ENCODE peak calls at places on chromosomes 3 and 15, in eight cellular contexts. N is psoas muscle; Q is hepatocyte; Z is WERI-Rb-1; X is HepG2; J is WTC11; F is CD4-positive, alpha-beta T cell; D is dorsolateral prefrontal cortex. A is an unnamed sample.

GRCh38 chr15:61839541-61839940 is 220.7 kb downstream of the VPS13C start:
- DNase-seq in N (no peak), Q (no peak), Z (no peak), X (no peak), J (no peak), F (no peak), D (no peak), A (no peak)

GRCh38 chr15:92142242-92143232 is 251.1 kb upstream of the ST8SIA2 start:
- DNase-seq in N (no peak), Q (no peak), Z (no peak), X (no peak), J (no peak), F (no peak), D (no peak), A (no peak)

GRCh38 chr3:195129644-195130492 is 141.1 kb downstream of the XXYLT1 start:
- DNase-seq in N (no peak), Q (no peak), Z (no peak), X (no peak), J (no peak), F (no peak), D (no peak), A (no peak)

GRCh38 chr15:89492111-89492641 is 4.2 kb downstream of the RHCG start:
- DNase-seq in N (no peak), Q (no peak), Z (peak; percentile 63), X (no peak), J (peak; percentile 82), F (no peak), D (no peak), A (peak; percentile 53)

GRCh38 chr3:142165194-142165593 is 15.8 kb upstream of the TFDP2 start:
- DNase-seq in N (no peak), Q (no peak), Z (no peak), X (no peak), J (no peak), F (no peak), D (no peak), A (no peak)

GRCh38 chr15:41607033-41607432 is 48.0 kb downstream of the TYRO3 start:
- DNase-seq in N (no peak), Q (peak; percentile 17), Z (no peak), X (no peak), J (no peak), F (no peak), D (no peak), A (no peak)

GRCh38 chr15:96838088-96838487 is 507.6 kb downstream of the NR2F2 start:
- DNase-seq in N (no peak), Q (no peak), Z (no peak), X (no peak), J (no peak), F (no peak), D (no peak), A (no peak)

GRCh38 chr3:4547799-4548198 is 54.7 kb downstream of the ITPR1 start:
- DNase-seq in N (no peak), Q (no peak), Z (no peak), X (no peak), J (no peak), F (no peak), D (no peak), A (no peak)

GRCh38 chr3:17372811-17373210 is 369.6 kb downstream of the TBC1D5 start:
- DNase-seq in N (no peak), Q (no peak), Z (no peak), X (peak; percentile 3), J (no peak), F (no peak), D (no peak), A (no peak)

GRCh38 chr15:56871867-56872266 is 46.6 kb upstream of the TCF12 start:
- DNase-seq in N (no peak), Q (no peak), Z (no peak), X (no peak), J (no peak), F (no peak), D (no peak), A (no peak)

GRCh38 chr15:39624806-39625205 is 43.9 kb downstream of the THBS1 start:
- DNase-seq in N (peak; percentile 68), Q (peak; percentile 43), Z (no peak), X (peak; percentile 50), J (no peak), F (peak; percentile 61), D (no peak), A (no peak)

GRCh38 chr3:13185737-13186136 is 112.5 kb upstream of the IQSEC1 start:
- DNase-seq in N (no peak), Q (no peak), Z (no peak), X (no peak), J (no peak), F (no peak), D (no peak), A (no peak)

GRCh38 chr3:98188553-98188952 is 22.1 kb downstream of the OR5H15 start:
- DNase-seq in N (no peak), Q (peak; percentile 8), Z (no peak), X (peak; percentile 16), J (no peak), F (no peak), D (no peak), A (no peak)

GRCh38 chr3:98182196-98182595 is 15.7 kb downstream of the OR5H15 start:
- DNase-seq in N (no peak), Q (no peak), Z (no peak), X (no peak), J (no peak), F (no peak), D (no peak), A (no peak)

GRCh38 chr3:98180311-98180710 is 13.8 kb downstream of the OR5H15 start:
- DNase-seq in N (no peak), Q (no peak), Z (no peak), X (no peak), J (no peak), F (no peak), D (no peak), A (no peak)

GRCh38 chr3:98185180-98185579 is 18.7 kb downstream of the OR5H15 start:
- DNase-seq in N (no peak), Q (peak; percentile 17), Z (no peak), X (no peak), J (peak; percentile 16), F (no peak), D (no peak), A (no peak)
- TF ChIP-seq CTCF in N (no peak), Q (peak; percentile 6), Z (no peak), X (peak; percentile 22), J (no peak), F (no peak), D (no peak), A (no peak)

DNA sequence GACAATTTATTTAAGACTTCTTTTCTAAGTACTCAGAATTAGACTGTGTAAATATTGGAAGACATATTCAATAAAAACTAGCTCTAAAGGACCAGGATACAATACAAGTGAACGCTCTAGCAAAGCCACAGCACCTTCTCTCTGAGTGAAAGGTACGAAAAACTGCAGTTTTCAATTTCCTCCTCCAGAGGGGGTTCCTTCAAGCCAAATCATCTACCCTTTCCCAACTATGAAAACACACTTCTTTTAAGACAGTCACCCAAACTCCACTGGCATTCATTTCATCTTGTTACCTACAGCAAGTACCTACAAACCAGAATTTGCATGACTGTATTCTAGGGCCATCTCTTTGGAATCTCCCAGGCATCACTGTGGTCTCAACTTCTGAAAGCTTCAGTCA is 165.8 kb downstream of the ERC2 start:
- DNase-seq in N (no peak), Q (no peak), Z (no peak), X (no peak), J (no peak), F (no peak), D (no peak), A (no peak)
- TF ChIP-seq CTCF in N (no peak), Q (peak; percentile 14), Z (peak; percentile 38), X (peak; percentile 11), J (no peak), F (no peak), D (peak; percentile 15), A (peak; percentile 21)

GRCh38 chr3:10366681-10367101 is 45.8 kb upstream of the SEC13 start:
- DNase-seq in N (no peak), Q (peak; percentile 38), Z (no peak), X (no peak), J (no peak), F (no peak), D (no peak), A (no peak)
- TF ChIP-seq CTCF in N (no peak), Q (no peak), Z (no peak), X (no peak), J (no peak), F (no peak), D (no peak), A (no peak)

DNA sequence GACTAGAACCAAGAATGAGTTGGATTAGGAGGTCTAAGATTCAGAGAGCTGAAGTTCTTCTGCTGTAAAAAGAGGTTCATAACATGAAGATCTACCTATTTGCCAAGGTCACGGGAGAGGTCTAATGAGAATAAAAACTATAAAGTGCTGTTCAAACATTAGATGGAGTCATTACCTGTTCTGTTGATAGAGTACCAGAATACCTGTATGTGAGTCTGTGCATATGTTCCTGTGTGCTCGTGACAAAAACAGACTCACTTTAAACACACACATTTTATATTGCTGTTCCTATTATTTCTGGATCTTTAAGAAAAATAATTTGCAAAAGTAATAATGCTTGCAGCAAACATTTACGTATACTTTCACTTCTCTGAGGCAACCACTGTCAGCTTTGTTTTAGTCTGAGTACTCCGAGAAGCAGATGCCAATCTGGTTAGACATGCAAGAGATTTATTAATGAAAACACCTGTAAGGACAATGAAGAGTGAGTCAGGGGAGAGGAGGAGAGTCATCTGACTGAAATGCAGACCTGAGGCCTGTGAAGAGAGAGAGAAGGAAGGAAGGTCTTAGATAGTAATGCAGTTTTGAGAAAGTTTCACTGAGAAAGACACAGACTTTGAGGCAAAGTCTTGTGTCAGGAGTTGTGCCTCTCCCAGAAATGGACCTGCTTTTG is 221.2 kb downstream of the SQOR start:
- DNase-seq in N (no peak), Q (peak; percentile 13), Z (no peak), X (no peak), J (no peak), F (no peak), D (no peak), A (no peak)
- TF ChIP-seq CTCF in N (no peak), Q (no peak), Z (no peak), X (no peak), J (no peak), F (no peak), D (no peak), A (no peak)

GRCh38 chr15:94845391-94845718 is 614.0 kb downstream of the MCTP2 start:
- DNase-seq in N (no peak), Q (no peak), Z (no peak), X (no peak), J (no peak), F (no peak), D (no peak), A (no peak)
- TF ChIP-seq CTCF in N (no peak), Q (peak; percentile 18), Z (no peak), X (no peak), J (no peak), F (no peak), D (no peak), A (no peak)

GRCh38 chr3:149299938-149300791 is 33.3 kb downstream of the TM4SF18 start:
- DNase-seq in N (peak; percentile 28), Q (peak; percentile 85), Z (no peak), X (peak; percentile 94), J (no peak), F (no peak), D (no peak), A (no peak)
- TF ChIP-seq CTCF in N (no peak), Q (no peak), Z (no peak), X (no peak), J (no peak), F (no peak), D (no peak), A (no peak)

DNA sequence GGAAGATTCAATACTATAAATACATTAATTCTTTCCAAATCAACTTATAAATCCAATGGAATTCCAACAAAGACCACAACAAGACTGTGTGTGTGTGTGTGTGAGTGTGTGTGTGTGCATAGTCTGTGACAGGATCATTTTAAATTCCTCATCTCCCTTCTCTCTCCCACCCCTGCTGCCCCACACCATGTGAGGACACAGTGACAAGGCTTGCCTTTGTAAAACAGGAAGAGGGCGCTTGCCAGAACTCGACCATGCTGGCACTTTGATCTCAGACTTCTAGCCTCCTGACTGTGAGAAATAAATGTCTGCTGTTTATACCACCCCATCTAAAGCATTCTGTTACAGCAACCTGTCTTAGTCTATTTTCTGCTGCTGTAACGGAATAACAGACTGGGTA is 99.1 kb downstream of the NSMCE3 start:
- DNase-seq in N (no peak), Q (no peak), Z (no peak), X (no peak), J (no peak), F (no peak), D (no peak), A (no peak)
- TF ChIP-seq CTCF in N (no peak), Q (no peak), Z (no peak), X (no peak), J (no peak), F (no peak), D (no peak), A (no peak)